ENCODE peak calls at places on chromosome 15, in four cellular contexts. J is WTC11, Y is K562, R is SK-N-SH. C is an unnamed sample.

GRCh38 chr15:92606126-92606835 is 49.3 kb downstream of the FAM174B start:
- DNase-seq in J (no peak), Y (no peak), R (no peak), C (no peak)

GRCh38 chr15:84775867-84776449 is 27.6 kb downstream of the ZNF592 start:
- DNase-seq in J (no peak), Y (no peak), R (no peak), C (no peak)

GRCh38 chr15:79028411-79028964 is 62.1 kb downstream of the RASGRF1 start:
- DNase-seq in J (peak; percentile 75), Y (peak; percentile 69), R (peak; percentile 79), C (no peak)

GRCh38 chr15:48330045-48330840 is 986 bp upstream of the DUT start:
- DNase-seq in J (no peak), Y (no peak), R (no peak), C (no peak)

GRCh38 chr15:35540885-35541284 is 5.1 kb downstream of the DPH6 start:
- DNase-seq in J (no peak), Y (no peak), R (no peak), C (no peak)

GRCh38 chr15:41566121-41566885 is 7.3 kb downstream of the TYRO3 start:
- DNase-seq in J (no peak), Y (peak; percentile 53), R (no peak), C (no peak)

GRCh38 chr15:94793641-94794040 is 562.3 kb downstream of the MCTP2 start:
- DNase-seq in J (no peak), Y (no peak), R (no peak), C (no peak)

GRCh38 chr15:51193526-51193925 is 98.8 kb upstream of the TNFAIP8L3 start:
- DNase-seq in J (no peak), Y (no peak), R (no peak), C (no peak)

GRCh38 chr15:57217716-57218598 is 158.3 kb upstream of the CGNL1 start:
- DNase-seq in J (no peak), Y (no peak), R (no peak), C (no peak)

GRCh38 chr15:63551400-63551799 is 45.8 kb upstream of the FBXL22 start:
- DNase-seq in J (no peak), Y (no peak), R (no peak), C (no peak)

GRCh38 chr15:78715930-78716329 is 74.9 kb upstream of the CHRNB4 start:
- DNase-seq in J (no peak), Y (no peak), R (no peak), C (no peak)

GRCh38 chr15:75352186-75352585 is 5.3 kb downstream of the NEIL1 start:
- DNase-seq in J (no peak), Y (no peak), R (peak; percentile 25), C (no peak)

GRCh38 chr15:83278191-83278590 is 6.3 kb downstream of the BNC1 start:
- DNase-seq in J (no peak), Y (no peak), R (no peak), C (no peak)

GRCh38 chr15:56871180-56871579 is 47.3 kb upstream of the TCF12 start:
- DNase-seq in J (no peak), Y (no peak), R (no peak), C (no peak)

GRCh38 chr15:93048426-93048721 is 40.6 kb downstream of the RGMA start:
- DNase-seq in J (no peak), Y (no peak), R (no peak), C (no peak)

GRCh38 chr15:78987891-78988360 is 43.1 kb upstream of the CTSH start:
- DNase-seq in J (no peak), Y (no peak), R (no peak), C (no peak)

GRCh38 chr15:35705030-35705884 is 159.3 kb upstream of the DPH6 start:
- DNase-seq in J (no peak), Y (no peak), R (no peak), C (no peak)

GRCh38 chr15:68620721-68621528 is 42.1 kb downstream of the CORO2B start:
- DNase-seq in J (no peak), Y (no peak), R (no peak), C (no peak)

GRCh38 chr15:74345051-74345450 is 22.4 kb downstream of the CYP11A1 start:
- DNase-seq in J (peak; percentile 8), Y (no peak), R (no peak), C (no peak)

GRCh38 chr15:59941612-59942011 is 62.5 kb upstream of the FOXB1 start:
- DNase-seq in J (no peak), Y (no peak), R (no peak), C (no peak)

GRCh38 chr15:77819841-77820728 is 187.4 kb upstream of the LINGO1 start:
- DNase-seq in J (peak; percentile 71), Y (peak; percentile 71), R (peak; percentile 81), C (no peak)

GRCh38 chr15:99755692-99756409 is 22.6 kb upstream of the LYSMD4 start:
- DNase-seq in J (peak; percentile 28), Y (peak; percentile 70), R (peak; percentile 68), C (peak; percentile 43)

GRCh38 chr15:92877000-92877399 is 23.1 kb upstream of the CHD2 start:
- DNase-seq in J (no peak), Y (peak; percentile 42), R (no peak), C (no peak)

GRCh38 chr15:48595988-48596387 is 49.5 kb downstream of the FBN1 start:
- DNase-seq in J (no peak), Y (no peak), R (no peak), C (peak; percentile 45)

GRCh38 chr15:77622212-77622941 is 10.3 kb downstream of the LINGO1 start:
- DNase-seq in J (peak; percentile 60), Y (peak; percentile 87), R (peak; percentile 53), C (no peak)

GRCh38 chr15:74397239-74398068 is 30.0 kb upstream of the CYP11A1 start:
- DNase-seq in J (no peak), Y (no peak), R (no peak), C (peak; percentile 82)

GRCh38 chr15:63218114-63218808 is 28.9 kb downstream of the RAB8B start:
- DNase-seq in J (no peak), Y (peak; percentile 40), R (no peak), C (no peak)

GRCh38 chr15:42608110-42608531 is 32.7 kb downstream of the STARD9 start:
- DNase-seq in J (no peak), Y (peak; percentile 52), R (no peak), C (peak; percentile 71)

GRCh38 chr15:85603703-85604102 is 191.0 kb downstream of the KLHL25 start:
- DNase-seq in J (no peak), Y (no peak), R (no peak), C (no peak)

GRCh38 chr15:35320911-35321310 is 225.1 kb downstream of the DPH6 start:
- DNase-seq in J (no peak), Y (no peak), R (no peak), C (no peak)

GRCh38 chr15:78716651-78717050 is 75.6 kb upstream of the CHRNB4 start:
- DNase-seq in J (no peak), Y (no peak), R (no peak), C (no peak)

GRCh38 chr15:78628227-78628626 is 7.4 kb upstream of the CHRNA3 start:
- DNase-seq in J (no peak), Y (no peak), R (no peak), C (no peak)

GRCh38 chr15:67097893-67098740 is 32.7 kb downstream of the SMAD3 start:
- DNase-seq in J (no peak), Y (peak; percentile 79), R (no peak), C (no peak)

GRCh38 chr15:48617619-48618018 is 27.9 kb downstream of the FBN1 start:
- DNase-seq in J (no peak), Y (no peak), R (no peak), C (no peak)

GRCh38 chr15:72379856-72380255 is 4.0 kb upstream of the HEXA start:
- DNase-seq in J (no peak), Y (no peak), R (no peak), C (no peak)

GRCh38 chr15:72375501-72375845 is 341 bp downstream of the HEXA start:
- DNase-seq in J (no peak), Y (no peak), R (no peak), C (no peak)

GRCh38 chr15:72380743-72381142 is 4.9 kb upstream of the HEXA start:
- DNase-seq in J (no peak), Y (no peak), R (no peak), C (no peak)

GRCh38 chr15:72375846-72376581 is at the start of gene HEXA:
- DNase-seq in J (peak; percentile 100), Y (peak; percentile 96), R (peak; percentile 99), C (peak; percentile 84)
- TF ChIP-seq USF1 in J (peak; percentile 100), Y (peak; percentile 100), R (peak; percentile 100), C (peak; percentile 100)

DNA sequence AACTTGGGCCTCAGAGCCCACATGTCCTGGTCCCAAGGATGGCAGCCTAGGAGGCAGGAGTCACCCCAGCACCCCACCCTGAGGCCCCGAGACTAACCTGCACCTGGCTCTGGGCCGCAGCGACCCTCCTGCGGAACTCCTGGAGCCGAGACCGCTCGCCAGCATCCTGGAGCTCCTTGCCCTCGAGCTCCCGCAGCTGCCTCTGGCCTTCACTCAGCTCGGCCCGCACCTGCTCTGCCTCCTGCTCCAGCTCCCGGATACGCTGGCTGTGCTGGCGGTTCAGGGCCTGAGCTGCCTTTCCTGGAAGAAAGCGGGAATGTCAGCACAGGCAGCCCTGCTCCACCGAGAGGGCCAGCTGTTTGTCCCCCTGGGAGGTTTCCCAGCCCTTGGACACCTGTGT is 13.2 kb downstream of the KIF7 start:
- DNase-seq in J (no peak), Y (no peak), R (no peak), C (no peak)
- TF ChIP-seq USF1 in J (no peak), Y (no peak), R (no peak), C (no peak)

DNA sequence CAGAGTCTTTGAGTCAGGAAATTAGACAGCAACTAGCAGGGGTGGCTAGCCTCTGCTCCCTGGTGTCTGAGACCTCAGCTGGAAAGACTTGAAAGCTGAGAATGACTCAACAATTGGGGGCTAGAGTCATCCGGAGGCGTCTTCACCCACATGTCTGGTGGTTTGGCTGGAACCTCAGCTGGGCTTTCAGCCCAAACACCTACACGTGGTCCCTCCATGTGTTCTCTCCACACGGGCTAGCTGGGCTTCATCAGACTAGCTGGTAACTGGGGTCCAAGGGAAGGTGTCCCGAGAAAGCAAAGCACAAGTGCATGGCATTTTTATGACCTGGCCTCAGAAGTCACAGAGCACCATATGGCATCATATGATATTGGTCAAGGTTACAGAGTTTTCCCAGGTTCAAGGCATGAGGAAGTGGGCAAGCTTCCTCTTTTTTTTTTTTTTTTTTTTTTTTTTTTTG is 19.9 kb upstream of the ABHD2 start:
- DNase-seq in J (no peak), Y (peak; percentile 54), R (no peak), C (peak; percentile 69)
- TF ChIP-seq USF1 in J (no peak), Y (no peak), R (no peak), C (peak; percentile 50)

GRCh38 chr15:100766225-100767001 is 113.2 kb upstream of the ALDH1A3 start:
- DNase-seq in J (peak; percentile 8), Y (no peak), R (peak; percentile 89), C (no peak)
- TF ChIP-seq USF1 in J (no peak), Y (no peak), R (no peak), C (no peak)

GRCh38 chr15:70214941-70215635 is 117.4 kb upstream of the TLE3 start:
- DNase-seq in J (no peak), Y (no peak), R (no peak), C (no peak)

GRCh38 chr15:70215951-70216350 is 118.2 kb upstream of the TLE3 start:
- DNase-seq in J (no peak), Y (no peak), R (no peak), C (no peak)

GRCh38 chr15:70219256-70219919 is 121.7 kb upstream of the TLE3 start:
- DNase-seq in J (no peak), Y (no peak), R (no peak), C (no peak)

GRCh38 chr15:70220444-70220937 is 122.8 kb upstream of the TLE3 start:
- DNase-seq in J (no peak), Y (no peak), R (no peak), C (no peak)

GRCh38 chr15:70217246-70218160 is 119.8 kb upstream of the TLE3 start:
- DNase-seq in J (no peak), Y (no peak), R (peak; percentile 58), C (no peak)
- TF ChIP-seq USF1 in J (no peak), Y (no peak), R (no peak), C (no peak)

GRCh38 chr15:98043160-98044059 is 82.9 kb downstream of the ARRDC4 start:
- DNase-seq in J (no peak), Y (peak; percentile 4), R (peak; percentile 3), C (no peak)
- TF ChIP-seq USF1 in J (no peak), Y (no peak), R (no peak), C (no peak)